ENCODE peak calls at places on chromosomes 11 and 22, in nine cellular contexts. B is HCT116, V is PC-3, P is adipocyte, E is IMR-90, Y is mesendoderm, J is SK-N-SH, A is mesenchymal stem cell, C is Karpas-422. X is an unnamed sample. For H3K4me1, the result is how much of the 10 kb centered on the place peaks cover.

GRCh38 chr11:100445231-100445735 is 241.8 kb upstream of the ARHGAP42 start:
- DNase-seq in B (no peak), V (peak), P (no peak), E (no peak), Y (peak), J (no peak), A (no peak), C (no peak), X (no peak)

GRCh38 chr22:43128928-43129424 is 14.2 kb downstream of the MCAT start:
- DNase-seq in B (no peak), V (no peak), P (no peak), E (no peak), Y (no peak), J (no peak), A (no peak), C (no peak), X (peak)

GRCh38 chr22:22960307-22960706 is 72.7 kb downstream of the IGLL5 start:
- DNase-seq in B (no peak), V (no peak), P (no peak), E (no peak), Y (no peak), J (no peak), A (no peak), C (no peak), X (no peak)

GRCh38 chr11:119876841-119877240 is 147.8 kb upstream of the NECTIN1 start:
- DNase-seq in B (no peak), V (no peak), P (no peak), E (no peak), Y (no peak), J (no peak), A (no peak), C (no peak), X (no peak)

GRCh38 chr11:117688255-117688797 is 108.7 kb downstream of the DSCAML1 start:
- DNase-seq in B (no peak), V (no peak), P (no peak), E (no peak), Y (no peak), J (no peak), A (no peak), C (no peak), X (no peak)

GRCh38 chr11:120998581-120998980 is 25.3 kb upstream of the TBCEL start:
- DNase-seq in B (no peak), V (no peak), P (no peak), E (no peak), Y (peak), J (no peak), A (no peak), C (no peak), X (no peak)

GRCh38 chr11:130068986-130069683 is 559 bp upstream of the APLP2 start:
- DNase-seq in B (peak), V (peak), P (peak), E (peak), Y (peak), J (no peak), A (peak), C (peak), X (peak)

GRCh38 chr22:23070418-23071162 is at the start of gene GNAZ:
- DNase-seq in B (no peak), V (no peak), P (peak), E (no peak), Y (peak), J (peak), A (no peak), C (peak), X (peak)

GRCh38 chr11:61747389-61748285 is 4.8 kb upstream of the MYRF start:
- DNase-seq in B (peak), V (peak), P (peak), E (peak), Y (peak), J (peak), A (peak), C (peak), X (peak)

GRCh38 chr11:126528075-126528474 is 172.6 kb downstream of the ST3GAL4 start:
- DNase-seq in B (no peak), V (no peak), P (no peak), E (no peak), Y (no peak), J (no peak), A (no peak), C (no peak), X (no peak)

GRCh38 chr22:35053060-35053835 is 12.7 kb upstream of the ISX start:
- DNase-seq in B (no peak), V (no peak), P (no peak), E (no peak), Y (no peak), J (no peak), A (no peak), C (no peak), X (no peak)

GRCh38 chr11:31557991-31558390 is 48.4 kb downstream of the ELP4 start:
- DNase-seq in B (no peak), V (no peak), P (peak), E (peak), Y (no peak), J (no peak), A (no peak), C (no peak), X (no peak)

GRCh38 chr11:11659567-11660341 is 37.9 kb upstream of the GALNT18 start:
- DNase-seq in B (no peak), V (no peak), P (no peak), E (no peak), Y (peak), J (no peak), A (no peak), C (peak), X (no peak)

GRCh38 chr22:40181323-40181722 is 3.6 kb downstream of the TNRC6B start:
- DNase-seq in B (no peak), V (no peak), P (no peak), E (no peak), Y (no peak), J (no peak), A (peak), C (no peak), X (no peak)

GRCh38 chr22:40179535-40179934 is 1.8 kb downstream of the TNRC6B start:
- DNase-seq in B (no peak), V (no peak), P (peak), E (no peak), Y (peak), J (no peak), A (no peak), C (no peak), X (no peak)

GRCh38 chr22:40182231-40182835 is 4.6 kb downstream of the TNRC6B start:
- DNase-seq in B (no peak), V (no peak), P (no peak), E (no peak), Y (no peak), J (no peak), A (peak), C (no peak), X (peak)

GRCh38 chr22:40178417-40179409 is 988 bp downstream of the TNRC6B start:
- DNase-seq in B (no peak), V (peak), P (peak), E (peak), Y (peak), J (peak), A (peak), C (peak), X (peak)

DNA sequence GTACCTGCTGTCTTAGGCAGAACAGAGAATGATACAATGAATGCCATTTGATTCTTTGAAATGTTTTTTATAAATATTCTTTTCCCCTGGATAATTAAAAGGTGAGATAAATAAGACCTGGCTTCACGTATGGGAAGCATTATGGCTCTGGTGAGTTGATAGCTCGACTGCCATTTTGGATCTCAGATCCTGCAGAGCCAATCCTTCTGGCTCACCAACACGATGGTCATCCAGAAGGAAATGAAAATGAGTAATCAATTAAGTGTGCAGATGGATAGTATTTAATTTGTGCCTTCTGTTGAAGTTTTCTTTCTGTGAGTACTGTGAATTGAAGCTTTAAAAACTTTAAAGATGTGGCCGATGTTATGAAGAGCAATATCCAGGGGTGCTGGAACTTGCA is 2.7 kb downstream of the TNRC6B start:
- DNase-seq in B (no peak), V (no peak), P (peak), E (no peak), Y (no peak), J (no peak), A (no peak), C (no peak), X (no peak)
- H3K9ac ChIP-seq in B (no peak), V (no peak), P (peak), E (no peak), Y (no peak), J (peak), A (peak), C (peak), X (no peak)

DNA sequence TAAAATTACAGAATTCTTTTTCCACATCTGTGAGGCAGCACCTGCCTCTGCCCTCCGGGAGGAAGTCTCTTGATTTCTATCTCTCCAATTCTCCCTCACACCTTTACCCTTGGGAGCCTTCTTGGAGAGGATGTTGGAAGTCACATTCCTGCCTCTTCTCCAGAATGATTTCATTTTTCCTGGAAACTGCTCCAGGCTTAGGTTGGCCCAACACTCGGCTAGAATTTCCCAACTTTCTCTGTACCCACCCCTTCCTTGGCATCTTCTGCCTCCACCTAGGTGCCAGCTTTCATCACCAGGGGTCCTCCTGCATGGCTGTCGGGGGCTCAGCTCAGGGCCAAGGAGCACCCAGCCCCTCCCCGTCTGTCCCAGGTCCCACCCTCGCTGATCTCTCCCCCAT is 43.2 kb downstream of the SLCO2B1 start:
- DNase-seq in B (no peak), V (no peak), P (no peak), E (no peak), Y (no peak), J (no peak), A (no peak), C (no peak), X (peak)
- H3K4me1 ChIP-seq in B (under half), V (under half), P (under half), E (under half), Y (under half), J (under half), A (under half), C (under half), X (under half)

DNA sequence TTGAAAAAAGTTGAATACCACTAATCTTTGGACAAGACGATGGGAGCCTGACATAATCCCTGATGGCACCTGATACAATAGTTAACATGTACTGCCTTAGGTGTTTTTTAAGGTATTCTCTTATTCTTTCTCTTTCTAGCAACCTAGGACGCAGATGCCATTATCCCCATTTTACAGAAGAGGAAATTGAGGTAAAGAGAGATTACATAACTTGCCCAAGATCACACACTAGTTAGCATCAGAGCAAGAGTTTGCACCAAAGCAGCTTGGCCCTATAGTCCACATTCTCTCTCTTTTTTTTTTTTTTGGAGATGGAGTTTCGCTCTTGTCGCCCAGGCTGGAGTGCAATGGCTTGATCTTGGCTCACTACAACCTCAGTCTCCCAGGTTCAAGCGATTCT is 35.7 kb upstream of the RBFOX2 start:
- DNase-seq in B (no peak), V (no peak), P (no peak), E (no peak), Y (no peak), J (no peak), A (no peak), C (no peak), X (no peak)
- H3K4me3 ChIP-seq in B (no peak), V (no peak), P (no peak), E (no peak), Y (no peak), J (no peak), A (no peak), C (no peak), X (no peak)

GRCh38 chr11:70063555-70063954 is 14.6 kb upstream of the ANO1 start:
- DNase-seq in B (peak), V (peak), P (no peak), E (no peak), Y (no peak), J (no peak), A (no peak), C (no peak), X (peak)
- H3K9ac ChIP-seq in B (peak), V (peak), P (no peak), E (no peak), Y (no peak), J (no peak), A (no peak), C (no peak), X (no peak)

GRCh38 chr11:20158597-20159257 is 1.5 kb downstream of the DBX1 start:
- DNase-seq in B (no peak), V (peak), P (peak), E (peak), Y (peak), J (peak), A (peak), C (no peak), X (peak)
- H3K4me1 ChIP-seq in B (under half), V (under half), P (under half), E (under half), Y (under half), J (under half), A (under half), C (under half), X (under half)

DNA sequence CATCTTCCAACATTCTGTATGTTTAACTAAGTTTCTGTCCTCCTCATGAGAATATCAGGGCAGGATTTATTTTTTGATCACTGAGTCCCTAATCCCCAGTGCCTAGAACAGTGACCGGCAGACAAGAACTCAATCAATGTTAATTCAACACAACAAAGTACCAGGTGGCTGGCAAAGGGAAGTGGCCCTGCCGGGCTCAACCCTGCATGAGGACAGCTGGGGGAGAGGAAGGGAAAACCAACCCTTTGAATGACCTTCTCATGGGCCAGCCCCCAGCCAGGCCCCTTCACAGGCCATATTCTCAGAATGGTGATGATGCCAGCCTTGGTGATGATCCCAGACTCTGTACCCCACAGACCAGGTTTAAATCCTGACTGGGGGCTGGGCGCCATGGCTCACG is 1.4 kb upstream of the MFNG start:
- DNase-seq in B (no peak), V (no peak), P (no peak), E (no peak), Y (no peak), J (no peak), A (no peak), C (no peak), X (no peak)
- H3K4me3 ChIP-seq in B (no peak), V (no peak), P (no peak), E (no peak), Y (no peak), J (no peak), A (no peak), C (no peak), X (no peak)

GRCh38 chr11:57424802-57425564 is 1.9 kb downstream of the SLC43A3 start:
- DNase-seq in B (no peak), V (peak), P (peak), E (peak), Y (peak), J (no peak), A (peak), C (peak), X (peak)
- H3K9ac ChIP-seq in B (no peak), V (no peak), P (peak), E (no peak), Y (peak), J (no peak), A (peak), C (peak), X (no peak)

GRCh38 chr11:12687740-12688139 is 13.5 kb downstream of the TEAD1 start:
- DNase-seq in B (no peak), V (peak), P (no peak), E (no peak), Y (peak), J (no peak), A (no peak), C (no peak), X (no peak)
- H3K4me1 ChIP-seq in B (half or more), V (half or more), P (half or more), E (half or more), Y (half or more), J (half or more), A (under half), C (under half), X (under half)

GRCh38 chr11:27838674-27839073 is 138.4 kb upstream of the BDNF start:
- DNase-seq in B (no peak), V (no peak), P (no peak), E (no peak), Y (peak), J (no peak), A (no peak), C (no peak), X (no peak)

GRCh38 chr11:27842290-27842689 is 142.0 kb upstream of the BDNF start:
- DNase-seq in B (no peak), V (no peak), P (no peak), E (no peak), Y (no peak), J (no peak), A (no peak), C (no peak), X (no peak)

GRCh38 chr11:27837895-27838563 is 137.8 kb upstream of the BDNF start:
- DNase-seq in B (no peak), V (no peak), P (no peak), E (no peak), Y (no peak), J (no peak), A (no peak), C (peak), X (no peak)

DNA sequence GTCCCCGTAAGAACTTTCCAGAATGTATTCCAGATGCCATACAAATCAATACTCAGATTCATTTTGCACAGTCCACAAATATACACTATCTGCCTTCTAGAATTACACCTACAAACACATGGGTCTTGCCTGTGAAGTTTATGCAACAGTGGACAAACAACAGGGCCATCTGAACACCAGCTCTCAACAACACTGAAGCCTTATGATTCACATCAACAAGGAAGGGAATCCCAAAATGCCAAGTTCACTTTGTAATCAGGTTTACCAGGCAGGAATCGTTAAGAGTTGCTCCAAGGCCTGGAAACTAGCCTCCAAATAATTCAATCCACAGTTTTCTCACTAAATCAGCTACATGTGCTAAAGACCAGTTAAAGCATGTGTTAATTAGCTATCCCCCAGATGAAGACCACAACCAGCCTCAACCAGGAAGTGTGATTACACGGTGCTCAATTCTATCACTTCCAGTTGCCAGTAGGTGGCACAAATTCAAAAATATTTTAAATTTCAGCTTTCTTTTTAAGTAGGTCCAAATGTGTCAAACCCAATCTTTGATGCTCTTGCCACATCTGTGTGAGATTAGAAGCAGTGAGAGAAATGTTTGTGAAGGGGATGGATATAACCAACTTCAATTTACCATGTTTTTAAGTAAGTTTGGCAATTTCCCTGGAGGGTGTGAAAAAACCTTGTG is 139.1 kb upstream of the BDNF start:
- DNase-seq in B (no peak), V (peak), P (peak), E (peak), Y (peak), J (no peak), A (peak), C (peak), X (no peak)
- H3K4me3 ChIP-seq in B (no peak), V (no peak), P (no peak), E (no peak), Y (no peak), J (no peak), A (no peak), C (no peak), X (no peak)

X was measured in trophoblast cell.